ENCODE peak calls at places on chromosome 15, in five cellular contexts. T is HepG2, H is HCT116, F is GM12878, E is K562. Y is an unnamed sample.

GRCh38 chr15:66161575-66162118 is 91.9 kb downstream of the MEGF11 start:
- DNase-seq in T (no peak), H (no peak), F (no peak), E (no peak), Y (no peak)

GRCh38 chr15:87032291-87032690 is 952.6 kb downstream of the AGBL1 start:
- DNase-seq in T (no peak), H (no peak), F (no peak), E (no peak), Y (no peak)

GRCh38 chr15:32849769-32850668 is 132.2 kb downstream of the GREM1 start:
- DNase-seq in T (no peak), H (no peak), F (no peak), E (no peak), Y (no peak)

GRCh38 chr15:73387507-73388255 is 18.9 kb upstream of the HCN4 start:
- DNase-seq in T (no peak), H (no peak), F (no peak), E (no peak), Y (no peak)

GRCh38 chr15:59550961-59551360 is 60.6 kb upstream of the GCNT3 start:
- DNase-seq in T (peak), H (no peak), F (no peak), E (no peak), Y (no peak)

GRCh38 chr15:74229686-74230085 is 6.4 kb upstream of the CCDC33 start:
- DNase-seq in T (no peak), H (no peak), F (no peak), E (no peak), Y (no peak)

GRCh38 chr15:29125382-29126207 is 144.0 kb downstream of the NSMCE3 start:
- DNase-seq in T (no peak), H (no peak), F (no peak), E (no peak), Y (no peak)

GRCh38 chr15:91100561-91101355 is 701 bp downstream of the SV2B start:
- DNase-seq in T (no peak), H (no peak), F (no peak), E (no peak), Y (peak)

GRCh38 chr15:46786886-46787285 is 930.4 kb upstream of the SEMA6D start:
- DNase-seq in T (no peak), H (no peak), F (no peak), E (no peak), Y (no peak)
- TF ChIP-seq POLR2AphosphoS5 in T (no peak), H (no peak), F (no peak), E (no peak), Y (no peak)

DNA sequence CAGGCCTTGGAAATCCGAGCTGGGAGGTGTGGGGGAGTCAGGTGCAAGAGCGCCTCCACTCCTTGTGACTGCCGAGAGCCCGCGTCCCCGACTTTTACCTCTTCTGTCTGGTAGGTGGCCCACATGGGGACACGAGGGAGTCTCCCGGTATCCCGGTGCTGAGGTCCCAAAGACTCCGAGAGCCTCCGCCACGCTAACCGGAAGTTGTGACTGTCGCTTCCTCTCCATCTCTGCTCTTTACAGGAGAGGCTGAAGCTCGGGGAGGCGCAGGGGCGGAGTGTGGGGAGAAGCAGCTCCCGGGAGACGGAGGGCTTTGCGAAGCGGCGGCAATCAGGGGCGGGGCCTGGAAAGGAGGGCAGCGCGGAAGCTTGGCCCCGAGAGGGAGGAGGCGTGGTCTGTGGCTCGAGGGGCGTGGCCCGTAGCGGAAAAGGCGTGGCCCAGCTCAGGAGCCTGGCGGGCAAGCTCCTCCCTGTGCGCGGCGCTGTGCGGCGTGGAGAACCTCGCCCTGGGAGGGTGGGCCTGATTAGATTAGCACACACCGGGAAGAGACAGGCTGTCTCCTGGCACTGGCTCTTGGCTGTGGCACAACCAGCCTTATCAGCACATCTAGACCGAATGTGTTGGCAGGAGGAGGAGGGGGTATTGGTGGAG is 143.9 kb downstream of the GABRB3 start:
- DNase-seq in T (no peak), H (no peak), F (no peak), E (peak), Y (no peak)
- TF ChIP-seq ZBTB33 in T (no peak), H (no peak), F (no peak), E (no peak), Y (no peak)

DNA sequence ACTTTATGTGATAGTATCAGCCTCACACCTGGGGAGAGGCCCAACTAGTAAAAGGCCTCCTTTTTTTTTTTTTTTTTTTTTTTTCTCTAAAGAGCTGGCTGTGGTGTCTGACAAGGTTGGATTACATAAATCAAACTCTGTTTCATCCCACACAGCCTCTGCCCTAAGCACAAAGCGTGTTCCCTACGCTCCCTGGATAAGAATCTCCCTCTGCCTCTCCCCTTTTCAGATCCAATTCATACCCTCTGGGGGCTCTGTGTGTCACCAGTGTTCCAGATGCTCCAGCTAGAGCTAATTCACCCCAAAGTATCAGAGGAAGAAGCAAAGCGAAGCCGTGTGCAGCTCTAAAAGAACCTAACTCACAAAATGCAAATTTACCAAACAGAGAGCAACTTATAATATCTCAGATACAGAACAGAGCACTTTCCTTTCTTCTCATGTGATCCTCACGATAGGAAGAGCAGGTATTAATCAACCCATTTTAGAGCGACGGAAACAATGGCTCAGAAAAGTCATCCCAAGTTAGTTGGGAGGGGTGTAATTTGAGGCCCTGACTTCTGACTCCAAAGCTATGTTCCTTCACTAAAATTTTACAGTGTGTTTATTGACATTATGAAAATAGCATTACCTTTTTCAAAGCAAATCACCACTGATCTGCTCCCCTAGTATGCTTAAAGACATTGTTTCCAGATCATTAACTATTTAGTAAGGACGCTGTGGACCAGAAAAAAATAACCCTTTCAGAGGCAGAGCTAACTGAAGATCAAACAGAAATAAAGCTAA is 12.4 kb downstream of the BMF start:
- DNase-seq in T (no peak), H (no peak), F (peak), E (no peak), Y (peak)
- H3K4me2 ChIP-seq in T (no peak), H (no peak), F (peak), E (no peak), Y (peak)

GRCh38 chr15:67946701-67947100 is 106.9 kb upstream of the RNU6-1 start:
- DNase-seq in T (no peak), H (no peak), F (peak), E (no peak), Y (no peak)
- TF ChIP-seq POLR2AphosphoS5 in T (no peak), H (no peak), F (peak), E (no peak), Y (no peak)

DNA sequence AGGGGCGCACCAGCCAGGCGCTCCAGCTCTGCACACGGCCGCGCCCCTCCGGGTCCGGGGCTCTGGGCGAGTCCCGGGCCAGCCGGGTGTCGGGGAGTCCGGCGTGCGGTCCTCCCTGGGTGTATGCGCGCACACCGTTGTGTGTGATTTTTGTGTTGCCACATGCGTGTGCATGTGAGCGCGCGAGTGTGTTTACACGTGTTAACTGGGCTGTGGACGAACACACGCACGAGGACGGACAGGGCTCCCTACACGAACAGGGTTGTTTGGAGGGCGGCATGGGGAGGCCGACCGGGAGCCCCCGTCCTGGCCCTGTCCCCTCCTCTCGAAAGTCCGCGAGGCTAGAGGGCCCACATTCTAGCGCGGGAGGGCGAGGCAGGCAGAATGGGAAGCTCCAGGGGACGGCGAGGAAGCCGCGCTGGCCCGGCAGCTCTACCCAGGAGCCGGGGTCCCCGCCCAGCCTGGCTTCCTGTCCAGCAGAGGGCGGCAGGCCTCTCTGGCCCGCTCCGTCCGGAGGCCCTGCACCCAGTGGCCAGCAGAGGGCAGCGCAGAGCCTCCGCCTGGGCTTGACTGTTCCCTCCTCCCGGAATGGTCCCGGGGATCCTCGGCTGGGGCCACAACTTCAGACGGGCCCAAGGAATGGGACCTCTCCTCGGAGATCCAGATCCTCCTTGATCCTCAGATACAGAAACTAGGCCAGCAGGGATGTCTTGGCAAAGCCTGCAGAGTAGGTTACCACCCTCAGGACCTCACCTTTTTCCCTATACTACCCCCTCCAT is 611 bp upstream of the LINGO1 start:
- DNase-seq in T (peak), H (peak), F (no peak), E (peak), Y (peak)
- TF ChIP-seq ZBTB33 in T (peak), H (no peak), F (no peak), E (no peak), Y (no peak)